ENCODE peak calls at places on chromosomes 12 and 14, in six cellular contexts. Y is H1, I is IMR-90, G is mesenchymal stem cell, C is neuronal stem cell, H is H9. L is an unnamed sample.

GRCh38 chr12:101076940-101077351 is 133.1 kb downstream of the SLC5A8 start:
- DNase-seq in Y (no peak), I (peak; percentile 29), G (peak; percentile 27), C (no peak), H (no peak), L (no peak)

GRCh38 chr12:41510470-41510869 is 322.4 kb downstream of the PDZRN4 start:
- DNase-seq in Y (no peak), I (no peak), G (no peak), C (no peak), H (no peak), L (no peak)

GRCh38 chr14:100665518-100666032 is 61.1 kb upstream of the DLK1 start:
- DNase-seq in Y (no peak), I (no peak), G (no peak), C (no peak), H (no peak), L (no peak)

GRCh38 chr14:37623552-37623951 is 28.1 kb downstream of the TTC6 start:
- DNase-seq in Y (no peak), I (peak; percentile 81), G (peak; percentile 41), C (no peak), H (no peak), L (no peak)

GRCh38 chr14:101256266-101256665 is 305.0 kb upstream of the DIO3 start:
- DNase-seq in Y (no peak), I (no peak), G (no peak), C (no peak), H (no peak), L (no peak)

GRCh38 chr12:118029166-118029565 is 12.7 kb downstream of the RFC5 start:
- DNase-seq in Y (no peak), I (no peak), G (no peak), C (no peak), H (no peak), L (no peak)

GRCh38 chr14:77908847-77909246 is 108.9 kb downstream of the ADCK1 start:
- DNase-seq in Y (no peak), I (no peak), G (no peak), C (no peak), H (no peak), L (no peak)

GRCh38 chr14:71438684-71439083 is 493.5 kb upstream of the RGS6 start:
- DNase-seq in Y (no peak), I (peak; percentile 44), G (no peak), C (no peak), H (no peak), L (no peak)

GRCh38 chr14:70907996-70908917 is 998 bp downstream of the PCNX1 start:
- DNase-seq in Y (peak; percentile 33), I (peak; percentile 69), G (peak; percentile 64), C (no peak), H (peak; percentile 64), L (peak; percentile 47)

GRCh38 chr12:59940676-59941342 is 345.0 kb downstream of the SLC16A7 start:
- DNase-seq in Y (no peak), I (no peak), G (no peak), C (no peak), H (no peak), L (no peak)

GRCh38 chr12:62813031-62813829 is 121.7 kb downstream of the PPM1H start:
- DNase-seq in Y (peak; percentile 31), I (peak; percentile 68), G (peak; percentile 65), C (peak; percentile 62), H (peak; percentile 65), L (peak; percentile 29)

GRCh38 chr12:94725375-94726168 is 75.2 kb upstream of the TMCC3 start:
- DNase-seq in Y (no peak), I (peak; percentile 26), G (peak; percentile 47), C (no peak), H (peak; percentile 53), L (peak; percentile 19)

GRCh38 chr12:4763549-4763948 is 43.3 kb downstream of the GALNT8 start:
- DNase-seq in Y (peak; percentile 79), I (peak; percentile 2), G (no peak), C (peak; percentile 61), H (peak; percentile 99), L (no peak)

GRCh38 chr14:37466623-37467088 is 128.4 kb downstream of the FOXA1 start:
- DNase-seq in Y (no peak), I (no peak), G (peak; percentile 45), C (no peak), H (no peak), L (no peak)

GRCh38 chr12:11941601-11942360 is 129.0 kb upstream of the BCL2L14 start:
- DNase-seq in Y (no peak), I (peak; percentile 81), G (no peak), C (no peak), H (no peak), L (no peak)

GRCh38 chr12:26987634-26988424 is 26.4 kb downstream of the TM7SF3 start:
- DNase-seq in Y (no peak), I (peak; percentile 17), G (peak; percentile 41), C (no peak), H (no peak), L (no peak)

GRCh38 chr14:101627913-101628257 is 66.6 kb downstream of the DIO3 start:
- DNase-seq in Y (no peak), I (no peak), G (no peak), C (no peak), H (no peak), L (no peak)

GRCh38 chr12:62758216-62758615 is 176.7 kb downstream of the PPM1H start:
- DNase-seq in Y (no peak), I (peak; percentile 96), G (peak; percentile 61), C (no peak), H (no peak), L (no peak)

GRCh38 chr12:122951406-122951805 is 14.9 kb downstream of the ABCB9 start:
- DNase-seq in Y (no peak), I (peak; percentile 72), G (peak; percentile 60), C (no peak), H (no peak), L (no peak)

GRCh38 chr12:11648514-11649412 is 711 bp upstream of the ETV6 start:
- DNase-seq in Y (peak; percentile 39), I (peak; percentile 82), G (peak; percentile 88), C (peak; percentile 84), H (peak; percentile 87), L (peak; percentile 77)

GRCh38 chr14:106218189-106218588 is 691.8 kb downstream of the TMEM121 start:
- DNase-seq in Y (no peak), I (no peak), G (no peak), C (no peak), H (no peak), L (no peak)

GRCh38 chr12:122148657-122149056 is 25.4 kb downstream of the IL31 start:
- DNase-seq in Y (no peak), I (peak; percentile 86), G (no peak), C (no peak), H (no peak), L (no peak)

GRCh38 chr12:92061061-92061460 is 84.6 kb downstream of the BTG1 start:
- DNase-seq in Y (no peak), I (no peak), G (no peak), C (no peak), H (no peak), L (no peak)

GRCh38 chr14:43184540-43184939 is 1322.5 kb downstream of the FSCB start:
- DNase-seq in Y (no peak), I (no peak), G (no peak), C (no peak), H (peak; percentile 50), L (no peak)
- H3K18ac ChIP-seq in Y (no peak overlapping the region), I (no peak overlapping the region), G (no peak overlapping the region), C (no peak overlapping the region), H (no peak overlapping the region), L (no peak overlapping the region)

GRCh38 chr14:22721213-22721612 is 45.3 kb upstream of the OXA1L start:
- DNase-seq in Y (no peak), I (no peak), G (no peak), C (no peak), H (no peak), L (no peak)
- H2AFZ ChIP-seq in Y (no peak overlapping the region), I (no peak overlapping the region), G (no peak overlapping the region), C (no peak overlapping the region), H (no peak overlapping the region), L (no peak overlapping the region)

GRCh38 chr12:14257303-14257733 is 108.2 kb upstream of the ATF7IP start:
- DNase-seq in Y (no peak), I (no peak), G (no peak), C (no peak), H (no peak), L (no peak)

GRCh38 chr12:14256555-14257169 is 108.8 kb upstream of the ATF7IP start:
- DNase-seq in Y (no peak), I (peak; percentile 85), G (peak; percentile 81), C (peak; percentile 48), H (peak; percentile 81), L (peak; percentile 92)

GRCh38 chr12:14258468-14258947 is 107.0 kb upstream of the ATF7IP start:
- DNase-seq in Y (no peak), I (peak; percentile 7), G (no peak), C (no peak), H (no peak), L (no peak)

GRCh38 chr12:14259481-14260010 is 105.9 kb upstream of the ATF7IP start:
- DNase-seq in Y (no peak), I (no peak), G (no peak), C (no peak), H (no peak), L (no peak)

DNA sequence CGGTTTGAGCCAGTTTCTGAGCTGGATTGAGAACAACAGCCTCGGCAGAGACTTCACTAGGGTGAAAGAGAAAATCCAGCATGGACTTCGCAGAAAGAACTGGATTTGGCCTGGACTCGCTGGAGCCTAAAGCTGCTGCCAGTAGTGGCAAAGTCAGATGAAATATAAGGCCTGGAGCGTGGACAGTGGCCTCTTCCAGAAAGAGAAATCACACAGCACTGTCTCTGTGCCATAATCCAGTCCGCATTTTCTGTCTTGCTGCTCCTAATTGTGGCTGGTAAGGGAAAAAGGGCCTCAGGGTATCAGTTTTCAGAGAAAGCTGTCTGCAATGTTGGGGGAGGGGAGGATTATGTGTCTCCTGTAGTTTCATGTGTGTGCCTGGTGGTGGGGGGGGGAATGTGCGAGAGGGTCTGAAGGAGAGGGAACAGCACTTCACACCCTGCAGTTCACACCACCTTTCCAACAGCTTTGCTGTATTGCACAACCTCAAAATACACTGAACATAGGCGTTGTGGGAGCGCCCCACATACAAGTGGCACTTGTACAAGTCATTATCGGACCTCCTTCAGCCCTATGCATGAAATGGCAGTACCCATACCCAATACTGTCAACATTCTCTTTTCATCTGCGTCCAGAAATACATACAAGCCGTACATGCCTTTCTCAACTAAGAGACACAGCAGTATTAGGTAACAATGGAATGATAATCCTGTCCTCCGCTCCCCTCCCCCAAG is 107.6 kb upstream of the ATF7IP start:
- DNase-seq in Y (peak; percentile 97), I (peak; percentile 100), G (peak; percentile 98), C (peak; percentile 99), H (peak; percentile 100), L (peak; percentile 100)
- H3K18ac ChIP-seq in Y (peak overlapping the region; percentile 52), I (peak overlapping the region; percentile 84), G (peak overlapping the region; percentile 65), C (peak overlapping the region; percentile 36), H (peak overlapping the region; percentile 90), L (peak overlapping the region; percentile 95)

GRCh38 chr12:25253371-25254068 is 2.8 kb upstream of the KRAS start:
- DNase-seq in Y (no peak), I (no peak), G (peak; percentile 18), C (no peak), H (no peak), L (no peak)

GRCh38 chr12:25256826-25257225 is 6.1 kb upstream of the KRAS start:
- DNase-seq in Y (no peak), I (no peak), G (no peak), C (no peak), H (peak; percentile 47), L (peak; percentile 34)

GRCh38 chr12:25256005-25256404 is 5.3 kb upstream of the KRAS start:
- DNase-seq in Y (no peak), I (no peak), G (no peak), C (no peak), H (no peak), L (no peak)

GRCh38 chr12:25252946-25253345 is 2.2 kb upstream of the KRAS start:
- DNase-seq in Y (no peak), I (no peak), G (peak; percentile 21), C (no peak), H (no peak), L (peak; percentile 83)

GRCh38 chr12:25254271-25254880 is 3.6 kb upstream of the KRAS start:
- DNase-seq in Y (no peak), I (peak; percentile 44), G (peak; percentile 89), C (no peak), H (no peak), L (no peak)
- H2AFZ ChIP-seq in Y (no peak overlapping the region), I (no peak overlapping the region), G (no peak overlapping the region), C (no peak overlapping the region), H (no peak overlapping the region), L (no peak overlapping the region)